ENCODE peak calls at places on chromosomes 16 and 17, in eight cellular contexts. H is ovary; O is uterus; Z is cardiac fibroblast; S is SJSA1; V is lower leg skin; F is GM23338; E is effector memory CD4-positive, alpha-beta T cell. X is an unnamed sample.

GRCh38 chr16:27326738-27327585 is 13.2 kb downstream of the IL4R start:
- DNase-seq in V (peak; percentile 96), Z (peak; percentile 95), H (peak; percentile 38), O (peak; percentile 87), E (no peak), S (no peak), F (peak; percentile 89), X (peak; percentile 95)

GRCh38 chr17:77831497-77832179 is 126.9 kb upstream of the TNRC6C start:
- DNase-seq in H (no peak), V (no peak), Z (peak; percentile 66), S (peak; percentile 46), O (peak; percentile 45), F (no peak), E (no peak), X (no peak)

GRCh38 chr17:41660221-41660711 is 28.4 kb upstream of the EIF1 start:
- DNase-seq in H (no peak), V (peak; percentile 82), F (no peak), S (no peak), O (no peak), E (no peak), Z (no peak), X (no peak)

GRCh38 chr16:53404959-53405358 is 29.3 kb upstream of the RBL2 start:
- DNase-seq in F (no peak), H (no peak), Z (no peak), S (no peak), E (no peak), O (no peak), V (no peak), X (no peak)

GRCh38 chr17:2955931-2956582 is 107.3 kb downstream of the OR1D5 start:
- DNase-seq in V (peak; percentile 56), H (no peak), F (no peak), Z (no peak), S (no peak), O (peak; percentile 2), E (no peak), X (no peak)

GRCh38 chr17:75181608-75182318 is 996 bp downstream of the SUMO2 start:
- DNase-seq in Z (no peak), H (peak; percentile 53), V (peak; percentile 88), F (peak; percentile 39), O (no peak), E (peak; percentile 42), S (peak; percentile 50), X (no peak)

GRCh38 chr17:31318298-31319190 is 2.9 kb downstream of the EVI2A start:
- DNase-seq in F (peak; percentile 29), O (peak; percentile 63), S (peak; percentile 58), E (peak; percentile 27), H (peak; percentile 54), Z (peak; percentile 92), V (no peak), X (no peak)

GRCh38 chr17:20234266-20234665 is 225.1 kb downstream of the SPECC1 start:
- DNase-seq in Z (no peak), O (no peak), V (no peak), F (no peak), S (no peak), E (peak; percentile 9), H (no peak), X (no peak)

GRCh38 chr17:17140590-17140980 is 65.5 kb downstream of the PLD6 start:
- DNase-seq in H (no peak), F (no peak), O (no peak), E (no peak), V (no peak), Z (peak; percentile 62), S (peak; percentile 16), X (no peak)

GRCh38 chr17:54882371-54882770 is 18.3 kb upstream of the TOM1L1 start:
- DNase-seq in E (no peak), F (no peak), S (no peak), V (no peak), O (no peak), H (no peak), Z (no peak), X (no peak)

GRCh38 chr16:17491140-17491662 is 20.4 kb upstream of the XYLT1 start:
- DNase-seq in Z (no peak), H (no peak), S (no peak), V (no peak), F (no peak), E (no peak), O (no peak), X (no peak)

GRCh38 chr16:3999890-4000325 is 116.3 kb downstream of the ADCY9 start:
- DNase-seq in Z (no peak), F (no peak), H (no peak), O (no peak), E (no peak), S (no peak), V (no peak), X (no peak)

GRCh38 chr17:52170963-52171572 is 12.6 kb upstream of the CA10 start:
- DNase-seq in E (no peak), S (no peak), O (no peak), Z (peak; percentile 9), F (peak; percentile 70), H (no peak), V (no peak), X (no peak)

DNA sequence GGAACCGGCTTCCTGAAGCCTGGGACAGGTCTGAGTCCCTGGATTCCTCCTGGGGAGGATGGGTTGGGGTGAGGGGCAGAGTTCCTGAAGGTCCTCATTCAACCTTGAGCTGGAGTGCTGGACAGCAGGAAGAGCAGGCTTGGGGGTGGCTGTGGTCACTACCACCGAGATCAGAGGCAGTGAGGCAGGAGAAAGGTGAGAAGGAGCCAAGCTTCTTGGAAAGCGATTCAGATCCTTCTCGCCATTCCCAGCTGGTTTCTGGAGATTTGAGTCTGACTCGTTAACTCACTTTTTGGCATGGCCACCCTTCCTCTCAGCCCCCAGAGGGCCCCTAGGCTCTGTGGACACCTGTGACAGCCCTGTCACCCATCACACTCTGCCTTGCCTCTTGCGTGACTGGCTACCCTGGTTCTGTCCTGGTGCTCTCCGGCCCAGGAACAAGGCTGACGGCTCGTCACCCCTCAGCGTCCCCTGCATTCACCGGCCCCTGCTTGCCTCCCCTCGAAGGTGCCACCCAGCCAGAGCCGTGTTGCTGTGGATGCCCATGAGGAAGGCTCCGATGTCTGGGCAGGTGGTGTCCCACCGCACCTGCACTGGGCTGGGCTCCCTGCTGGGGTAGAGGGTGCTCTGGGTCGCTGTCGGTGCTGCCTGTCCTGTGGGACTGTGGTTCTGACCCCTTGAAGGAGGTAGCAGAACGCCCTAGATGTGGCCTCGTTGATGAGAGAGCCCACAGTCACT is 9.7 kb upstream of the TIMP2 start:
- DNase-seq in V (no peak), F (no peak), S (no peak), O (no peak), Z (peak; percentile 41), H (peak; percentile 63), E (no peak), X (no peak)
- H3K4me3 ChIP-seq in V (no peak overlapping the region), F (no peak overlapping the region), S (no peak overlapping the region), O (no peak overlapping the region), Z (peak overlapping the region; percentile 19), H (peak overlapping the region; percentile 10), E (no peak overlapping the region), X (peak overlapping the region; percentile 38)

GRCh38 chr17:6757747-6758146 is 1.9 kb downstream of the XAF1 start:
- DNase-seq in S (no peak), F (no peak), Z (no peak), V (no peak), O (no peak), E (no peak), H (no peak), X (no peak)

GRCh38 chr17:6756425-6757012 is 673 bp downstream of the XAF1 start:
- DNase-seq in V (no peak), O (no peak), S (peak; percentile 9), H (peak; percentile 43), Z (no peak), F (no peak), E (no peak), X (no peak)

GRCh38 chr17:6755281-6755680 is 565 bp upstream of the XAF1 start:
- DNase-seq in V (no peak), F (no peak), S (no peak), O (peak; percentile 70), H (peak; percentile 76), Z (peak; percentile 84), E (no peak), X (no peak)

GRCh38 chr17:6753565-6753964 is 2.3 kb upstream of the XAF1 start:
- DNase-seq in E (no peak), S (no peak), O (no peak), V (no peak), H (no peak), Z (no peak), F (no peak), X (no peak)

DNA sequence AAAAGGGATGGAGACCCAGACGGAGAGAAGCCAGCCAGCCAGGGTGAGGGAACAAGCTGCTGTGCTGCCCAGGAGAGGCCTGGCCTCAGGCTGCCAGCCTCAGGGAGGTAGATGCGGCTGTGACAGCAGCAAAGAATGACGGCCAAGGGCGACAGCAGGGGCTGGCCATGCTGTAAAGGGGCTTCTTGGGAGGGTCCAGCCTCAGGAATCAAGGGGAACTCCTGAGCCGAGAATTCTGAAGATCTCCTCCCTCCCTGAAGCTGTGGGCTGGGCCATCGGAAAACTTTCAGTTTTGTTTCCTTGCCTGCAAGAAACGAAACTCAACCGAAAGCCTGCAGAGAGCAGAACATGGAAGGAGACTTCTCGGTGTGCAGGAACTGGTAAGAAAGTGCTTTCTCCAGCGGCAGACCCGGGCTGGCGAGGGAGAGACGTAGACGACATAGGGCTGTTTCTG is at the start of gene XAF1:
- DNase-seq in O (peak; percentile 45), E (peak; percentile 21), F (no peak), V (no peak), H (peak; percentile 43), Z (peak; percentile 72), S (peak; percentile 69), X (no peak)
- H3K4me3 ChIP-seq in O (peak within 1 kb of the TSS; percentile 61), E (peak within 1 kb of the TSS; percentile 63), F (no peak within 1 kb of the TSS), V (peak within 1 kb of the TSS; percentile 9), H (peak within 1 kb of the TSS; percentile 56), Z (peak within 1 kb of the TSS; percentile 48), S (peak within 1 kb of the TSS; percentile 41), X (peak within 1 kb of the TSS; percentile 44)

GRCh38 chr16:50680556-50680893 is 587 bp downstream of the SNX20 start:
- DNase-seq in V (no peak), E (no peak), H (no peak), S (no peak), Z (no peak), F (no peak), O (no peak), X (no peak)
- H3K4me3 ChIP-seq in V (no peak overlapping the region), E (peak overlapping the region; percentile 83), H (no peak overlapping the region), S (no peak overlapping the region), Z (no peak overlapping the region), F (no peak overlapping the region), O (no peak overlapping the region), X (peak overlapping the region; percentile 41)

GRCh38 chr17:43906951-43907424 is 348 bp downstream of the MPP2 start:
- DNase-seq in H (no peak), O (peak; percentile 27), Z (no peak), V (no peak), S (no peak), F (no peak), E (no peak), X (no peak)

GRCh38 chr17:43905985-43906852 is 1.1 kb downstream of the MPP2 start:
- DNase-seq in O (peak; percentile 81), V (peak; percentile 94), E (no peak), H (peak; percentile 75), Z (peak; percentile 56), S (peak; percentile 42), F (peak; percentile 96), X (peak; percentile 95)

GRCh38 chr17:43907425-43907981 is at the start of gene MPP2:
- DNase-seq in Z (peak; percentile 70), F (peak; percentile 96), O (peak; percentile 79), H (peak; percentile 69), V (peak; percentile 95), E (peak; percentile 36), S (peak; percentile 59), X (no peak)

GRCh38 chr17:43908111-43908721 is 880 bp upstream of the MPP2 start:
- DNase-seq in Z (peak; percentile 75), H (peak; percentile 61), E (no peak), F (peak; percentile 88), V (peak; percentile 93), S (peak; percentile 41), O (peak; percentile 82), X (peak; percentile 90)

GRCh38 chr17:43905400-43905984 is 1.8 kb downstream of the MPP2 start:
- DNase-seq in H (no peak), V (no peak), F (peak; percentile 51), Z (no peak), S (no peak), O (no peak), E (no peak), X (no peak)
- H3K4me3 ChIP-seq in H (peak overlapping the region; percentile 57), V (no peak overlapping the region), F (peak overlapping the region; percentile 90), Z (no peak overlapping the region), S (no peak overlapping the region), O (peak overlapping the region; percentile 88), E (no peak overlapping the region), X (peak overlapping the region; percentile 81)

X was measured in ascending aorta.